ENCODE peak calls at places on chromosome 17, in five cellular contexts. B is AG04450, Q is dorsolateral prefrontal cortex, V is left ventricle myocardium inferior, E is breast epithelium. T is an unnamed sample.

GRCh38 chr17:419073-419735 is 66.6 kb upstream of the RPH3AL start:
- DNase-seq in B (no peak), Q (no peak), V (no peak), E (no peak), T (no peak)

GRCh38 chr17:77453613-77454559 is 313.1 kb downstream of the SEC14L1 start:
- DNase-seq in B (no peak), Q (no peak), V (no peak), E (peak), T (no peak)

GRCh38 chr17:3771140-3771539 is 29.8 kb downstream of the ITGAE start:
- DNase-seq in B (no peak), Q (no peak), V (no peak), E (no peak), T (no peak)

GRCh38 chr17:43427362-43428043 is 28.7 kb downstream of the ARL4D start:
- DNase-seq in B (no peak), Q (no peak), V (no peak), E (no peak), T (no peak)

GRCh38 chr17:266701-267656 is 85.5 kb upstream of the DOC2B start:
- DNase-seq in B (no peak), Q (peak), V (peak), E (peak), T (no peak)

GRCh38 chr17:76531501-76532038 is 5.9 kb downstream of the CYGB start:
- DNase-seq in B (no peak), Q (no peak), V (no peak), E (no peak), T (no peak)

GRCh38 chr17:45261577-45262515 is at the start of gene SPATA32:
- DNase-seq in B (no peak), Q (peak), V (peak), E (no peak), T (no peak)

GRCh38 chr17:76968707-76969597 is 100.7 kb downstream of the MGAT5B start:
- DNase-seq in B (no peak), Q (no peak), V (no peak), E (no peak), T (no peak)

GRCh38 chr17:66684716-66685115 is 150.2 kb upstream of the CACNG5 start:
- DNase-seq in B (no peak), Q (no peak), V (no peak), E (no peak), T (no peak)

GRCh38 chr17:2881295-2881694 is 85.1 kb downstream of the RAP1GAP2 start:
- DNase-seq in B (no peak), Q (no peak), V (no peak), E (no peak), T (no peak)

GRCh38 chr17:78269893-78270490 is 38.6 kb downstream of the TMEM235 start:
- DNase-seq in B (no peak), Q (no peak), V (no peak), E (no peak), T (no peak)

GRCh38 chr17:79048826-79049755 is 25.1 kb downstream of the C1QTNF1 start:
- DNase-seq in B (no peak), Q (no peak), V (no peak), E (no peak), T (no peak)

GRCh38 chr17:50205111-50205821 is 3.8 kb upstream of the COL1A1 start:
- DNase-seq in B (no peak), Q (no peak), V (peak), E (no peak), T (no peak)
- H3K27ac ChIP-seq in B (peak), Q (no peak), V (peak), E (peak), T (no peak)

GRCh38 chr17:82805823-82806222 is 34.0 kb downstream of the ZNF750 start:
- DNase-seq in B (no peak), Q (no peak), V (no peak), E (no peak), T (no peak)

GRCh38 chr17:82804442-82805191 is 35.2 kb downstream of the ZNF750 start:
- DNase-seq in B (no peak), Q (peak), V (peak), E (no peak), T (no peak)

GRCh38 chr17:82803606-82804005 is 36.2 kb downstream of the ZNF750 start:
- DNase-seq in B (no peak), Q (no peak), V (no peak), E (no peak), T (no peak)

GRCh38 chr17:82806645-82807044 is 33.2 kb downstream of the ZNF750 start:
- DNase-seq in B (no peak), Q (no peak), V (no peak), E (no peak), T (no peak)

GRCh38 chr17:82805254-82805653 is 34.6 kb downstream of the ZNF750 start:
- DNase-seq in B (no peak), Q (no peak), V (no peak), E (no peak), T (no peak)
- H3K27ac ChIP-seq in B (peak), Q (no peak), V (peak), E (peak), T (no peak)

DNA sequence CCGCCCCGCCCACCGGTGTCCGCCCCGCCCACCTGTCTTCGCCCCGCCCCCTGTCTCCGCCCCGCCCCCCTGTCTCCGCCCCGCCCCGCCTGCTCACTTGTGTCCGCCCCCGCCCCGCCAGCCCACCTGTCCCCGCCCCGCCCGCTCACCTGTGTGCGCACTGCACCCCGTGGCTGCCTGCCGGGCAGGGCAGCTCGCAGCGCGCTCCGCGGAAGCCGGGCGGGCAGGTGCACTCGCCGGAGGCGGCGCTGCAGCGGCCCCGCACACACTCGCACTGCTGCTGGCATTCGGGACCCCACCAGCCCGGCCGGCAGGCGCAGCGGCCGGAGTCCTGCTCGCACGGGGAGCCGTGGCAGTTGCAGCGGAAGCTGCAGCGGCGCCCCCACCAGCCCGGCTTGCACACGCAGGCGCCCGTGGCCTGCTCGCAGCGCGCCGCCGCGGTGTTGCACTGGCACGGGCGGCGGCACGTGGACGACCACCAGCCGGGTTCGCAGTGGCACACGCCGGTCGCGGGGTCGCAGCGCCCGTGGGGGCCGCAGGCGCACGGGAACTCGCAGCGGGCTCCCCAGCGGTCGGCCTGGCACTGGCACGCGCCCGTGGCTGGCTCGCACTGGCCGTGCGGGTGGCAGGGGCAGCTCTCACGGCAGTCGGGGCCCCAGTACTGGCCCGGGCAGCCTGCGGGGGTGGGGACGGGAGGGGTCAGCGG is 2.1 kb downstream of the SCARF1 start:
- DNase-seq in B (no peak), Q (no peak), V (no peak), E (peak), T (no peak)
- H3K27ac ChIP-seq in B (no peak), Q (peak), V (peak), E (peak), T (no peak)

GRCh38 chr17:7855643-7856080 is 796 bp downstream of the TMEM88 start:
- DNase-seq in B (no peak), Q (no peak), V (no peak), E (peak), T (no peak)
- H3K27ac ChIP-seq in B (peak), Q (peak), V (peak), E (peak), T (peak)

T was measured in epithelial cell of prostate.